ENCODE peak calls at places on chromosome 22, in nine cellular contexts. K is posterior vena cava; S is fibroblast of lung; R is type B pancreatic cell; D is left colon; Y is stimulated activated CD4-positive, alpha-beta T cell treated with anti-CD3 and anti-CD28 coated beads, TNF-alpha, amount 100 ng/mL, for 1 hour; I is stomach; M is head of caudate nucleus; C is activated CD8-positive, alpha-beta memory T cell treated with anti-CD3 and anti-CD28 coated beads, Interleukin-2, amount 50 U/mL, for 48 hours. X is an unnamed sample.

GRCh38 chr22:37904572-37905533 is 1.2 kb upstream of the MICALL1 start:
- DNase-seq in C (no peak), K (peak), I (peak), D (peak), M (peak), S (peak), R (no peak), Y (no peak), X (no peak)

GRCh38 chr22:39534092-39534506 is 1.6 kb upstream of the RPS19BP1 start:
- DNase-seq in R (no peak), K (no peak), C (no peak), S (no peak), D (peak), I (no peak), Y (no peak), M (no peak), X (no peak)

GRCh38 chr22:19797086-19797485 is 36.5 kb downstream of the TBX1 start:
- DNase-seq in I (no peak), Y (no peak), R (no peak), S (no peak), M (no peak), K (no peak), D (no peak), C (no peak), X (no peak)

GRCh38 chr22:29117799-29118477 is 45.1 kb downstream of the KREMEN1 start:
- DNase-seq in R (no peak), S (peak), Y (no peak), D (no peak), C (no peak), M (no peak), K (no peak), I (no peak), X (no peak)

GRCh38 chr22:19181786-19182471 is 3.4 kb upstream of the SLC25A1 start:
- DNase-seq in S (no peak), K (no peak), Y (no peak), I (no peak), C (peak), R (no peak), M (no peak), D (no peak), X (no peak)

GRCh38 chr22:39166547-39166946 is 14.1 kb upstream of the CBX7 start:
- DNase-seq in I (no peak), C (no peak), R (no peak), S (no peak), Y (no peak), D (no peak), M (no peak), K (no peak), X (no peak)

GRCh38 chr22:37801946-37802309 is 5.8 kb upstream of the GCAT start:
- DNase-seq in C (no peak), S (no peak), I (no peak), K (no peak), Y (no peak), D (peak), R (no peak), M (peak), X (no peak)

GRCh38 chr22:31474743-31475142 is 14.9 kb downstream of the EIF4ENIF1 start:
- DNase-seq in I (no peak), Y (no peak), D (no peak), R (no peak), K (no peak), C (no peak), S (peak), M (no peak), X (no peak)

GRCh38 chr22:46815896-46816721 is 53.7 kb downstream of the TBC1D22A start:
- DNase-seq in S (peak), I (no peak), K (peak), C (no peak), M (peak), Y (no peak), D (peak), R (no peak), X (no peak)

GRCh38 chr22:40417881-40418280 is 47.5 kb downstream of the SGSM3 start:
- DNase-seq in S (no peak), M (no peak), R (no peak), I (no peak), C (no peak), D (no peak), K (no peak), Y (no peak), X (no peak)

GRCh38 chr22:23137905-23138520 is 3.8 kb downstream of the RSPH14 start:
- DNase-seq in D (peak), K (no peak), C (peak), Y (no peak), I (no peak), S (no peak), R (no peak), M (no peak), X (no peak)

GRCh38 chr22:37130031-37130430 is 19.7 kb downstream of the IL2RB start:
- DNase-seq in I (no peak), K (no peak), M (no peak), Y (no peak), D (no peak), C (no peak), R (no peak), S (no peak), X (no peak)

GRCh38 chr22:33811686-33812085 is 108.6 kb downstream of the LARGE1 start:
- DNase-seq in R (no peak), S (peak), Y (no peak), K (peak), M (no peak), D (peak), I (no peak), C (no peak), X (no peak)

GRCh38 chr22:36369004-36369921 is 18.5 kb downstream of the MYH9 start:
- DNase-seq in M (no peak), C (no peak), R (no peak), K (no peak), I (no peak), Y (no peak), D (no peak), S (no peak), X (no peak)

GRCh38 chr22:23225724-23226496 is 45.6 kb downstream of the BCR start:
- DNase-seq in Y (no peak), M (no peak), K (peak), C (no peak), D (peak), I (peak), R (no peak), S (peak), X (no peak)

GRCh38 chr22:50340157-50340879 is 2.8 kb upstream of the PPP6R2 start:
- DNase-seq in K (no peak), R (no peak), I (no peak), C (no peak), Y (no peak), M (no peak), D (no peak), S (no peak), X (no peak)

GRCh38 chr22:23223566-23224317 is 43.4 kb downstream of the BCR start:
- DNase-seq in K (peak), I (no peak), S (no peak), M (no peak), D (no peak), C (no peak), Y (no peak), R (no peak), X (no peak)

GRCh38 chr22:38314140-38314991 is 2.9 kb downstream of the CSNK1E start:
- DNase-seq in D (no peak), R (no peak), K (no peak), Y (no peak), S (peak), C (no peak), I (no peak), M (peak), X (no peak)

GRCh38 chr22:46111645-46112306 is 38.5 kb upstream of the PPARA start:
- DNase-seq in Y (no peak), S (no peak), C (no peak), I (no peak), K (peak), D (no peak), M (no peak), R (no peak), X (no peak)

GRCh38 chr22:18056161-18056666 is 21.6 kb upstream of the PEX26 start:
- DNase-seq in Y (no peak), K (peak), I (no peak), D (peak), M (peak), R (no peak), C (no peak), S (peak), X (peak)

GRCh38 chr22:26689553-26690301 is 32.3 kb downstream of the MIAT start:
- DNase-seq in R (no peak), C (no peak), I (no peak), Y (no peak), D (no peak), S (no peak), K (no peak), M (no peak), X (peak)

GRCh38 chr22:21823740-21824438 is 43.6 kb downstream of the MAPK1 start:
- DNase-seq in R (no peak), K (no peak), Y (no peak), M (no peak), S (no peak), C (no peak), I (no peak), D (no peak), X (no peak)

GRCh38 chr22:50548046-50548912 is 2.6 kb downstream of the KLHDC7B start:
- DNase-seq in C (peak), K (no peak), D (peak), Y (no peak), S (no peak), M (no peak), R (no peak), I (no peak), X (no peak)

GRCh38 chr22:45548991-45549736 is 46.5 kb downstream of the FBLN1 start:
- DNase-seq in C (no peak), D (no peak), S (peak), R (no peak), I (peak), M (no peak), K (no peak), Y (no peak), X (no peak)

GRCh38 chr22:22154068-22154467 is 90.5 kb upstream of the VPREB1 start:
- DNase-seq in M (no peak), D (no peak), K (no peak), S (no peak), C (no peak), I (no peak), R (no peak), Y (no peak), X (no peak)

GRCh38 chr22:19808873-19809478 is 45.7 kb downstream of the GNB1L start:
- DNase-seq in D (no peak), I (no peak), C (no peak), M (no peak), Y (no peak), R (no peak), K (peak), S (no peak), X (no peak)

GRCh38 chr22:36238348-36239149 is 778 bp downstream of the APOL2 start:
- DNase-seq in D (peak), C (peak), M (no peak), I (no peak), Y (no peak), S (peak), R (no peak), K (no peak), X (no peak)

GRCh38 chr22:30878516-30879365 is 89.8 kb downstream of the MORC2 start:
- DNase-seq in S (peak), D (no peak), M (peak), I (no peak), Y (no peak), C (no peak), K (no peak), R (no peak), X (no peak)

GRCh38 chr22:24938741-24939341 is 7.7 kb downstream of the LHFPL7 start:
- DNase-seq in C (no peak), R (no peak), S (peak), Y (no peak), K (no peak), D (no peak), I (no peak), M (no peak), X (no peak)

GRCh38 chr22:20567371-20567847 is 60.0 kb downstream of the MED15 start:
- DNase-seq in C (no peak), R (no peak), I (no peak), D (no peak), M (no peak), S (no peak), K (no peak), Y (no peak), X (no peak)

GRCh38 chr22:35071784-35072183 is 5.8 kb downstream of the ISX start:
- DNase-seq in D (no peak), S (no peak), K (no peak), M (no peak), I (no peak), R (no peak), Y (no peak), C (no peak), X (no peak)

GRCh38 chr22:35552186-35552842 is 11.7 kb downstream of the RASD2 start:
- DNase-seq in S (no peak), C (peak), D (peak), K (no peak), R (no peak), Y (peak), M (no peak), I (no peak), X (no peak)